ENCODE peak calls at places on chromosomes 12 and 14, in five cellular contexts. B, E, D, U and C are unnamed samples.

GRCh38 chr14:99479903-99480855 is 480 bp downstream of the SETD3 start:
- DNase-seq in B (peak; percentile 27), E (no peak), D (peak; percentile 20), U (peak; percentile 80), C (peak; percentile 17)

GRCh38 chr14:69317780-69318179 is 57.8 kb downstream of the GALNT16 start:
- DNase-seq in B (no peak), E (no peak), D (no peak), U (peak; percentile 58), C (no peak)

GRCh38 chr14:23099212-23099861 is 4.0 kb downstream of the C14orf119 start:
- DNase-seq in B (no peak), E (no peak), D (no peak), U (no peak), C (no peak)

GRCh38 chr14:21343035-21343794 is 40.6 kb downstream of the SUPT16H start:
- DNase-seq in B (no peak), E (no peak), D (no peak), U (no peak), C (no peak)

GRCh38 chr14:74085047-74085637 is 386 bp downstream of the LIN52 start:
- DNase-seq in B (no peak), E (no peak), D (no peak), U (no peak), C (no peak)

GRCh38 chr14:24673534-24674203 is 39.7 kb upstream of the GZMB start:
- DNase-seq in B (no peak), E (peak; percentile 72), D (peak; percentile 64), U (no peak), C (peak; percentile 67)

GRCh38 chr12:76804435-76804976 is 40.6 kb downstream of the ZDHHC17 start:
- DNase-seq in B (no peak), E (no peak), D (no peak), U (no peak), C (no peak)

GRCh38 chr14:64478634-64479250 is 13.4 kb downstream of the AKAP5 start:
- DNase-seq in B (no peak), E (no peak), D (no peak), U (no peak), C (no peak)

GRCh38 chr12:39619316-39619659 is 315 bp downstream of the ABCD2 start:
- DNase-seq in B (no peak), E (no peak), D (peak; percentile 15), U (no peak), C (no peak)

GRCh38 chr14:100406505-100407131 is 83.5 kb downstream of the SLC25A47 start:
- DNase-seq in B (no peak), E (no peak), D (peak; percentile 45), U (no peak), C (no peak)